ENCODE peak calls at places on chromosomes 16 and 17, in six cellular contexts. K is sigmoid colon, N is NCI-H524 treated with DMSO at 0.1 percent for 48 hours, G is ovary, L is lower leg skin, R is AG04450. U is an unnamed sample.

GRCh38 chr16:82011199-82011641 is at the start of gene SDR42E1:
- DNase-seq in N (peak; percentile 17), G (no peak), K (no peak), R (no peak), L (no peak), U (no peak)

GRCh38 chr17:59330314-59330942 is 1.0 kb upstream of the YPEL2 start:
- DNase-seq in R (no peak), K (peak; percentile 77), G (peak; percentile 53), L (peak; percentile 88), N (no peak), U (no peak)

GRCh38 chr16:3131755-3132377 is 3.0 kb upstream of the ZNF213 start:
- DNase-seq in G (no peak), L (no peak), K (no peak), R (no peak), N (no peak), U (no peak)

GRCh38 chr17:1904273-1905052 is 74.7 kb downstream of the RPA1 start:
- DNase-seq in R (no peak), G (no peak), N (no peak), K (no peak), L (no peak), U (no peak)

GRCh38 chr17:68462381-68463210 is 5.3 kb upstream of the WIPI1 start:
- DNase-seq in R (peak; percentile 65), G (peak; percentile 72), L (peak; percentile 89), N (peak; percentile 43), K (peak; percentile 78), U (no peak)

GRCh38 chr17:4318186-4318585 is 48.3 kb downstream of the UBE2G1 start:
- DNase-seq in N (no peak), G (peak; percentile 39), L (no peak), K (no peak), R (no peak), U (no peak)

GRCh38 chr16:19344224-19344801 is 58.8 kb downstream of the CLEC19A start:
- DNase-seq in K (no peak), N (no peak), G (no peak), L (no peak), R (no peak), U (no peak)

GRCh38 chr17:40646791-40647548 is 648 bp downstream of the SMARCE1 start:
- DNase-seq in N (no peak), K (no peak), G (no peak), L (no peak), R (no peak), U (no peak)

GRCh38 chr17:62804822-62805221 is 3.3 kb downstream of the MARCHF10 start:
- DNase-seq in K (no peak), N (no peak), G (no peak), L (peak; percentile 26), R (no peak), U (no peak)

GRCh38 chr17:67422887-67423286 is 45.8 kb downstream of the PITPNC1 start:
- DNase-seq in G (no peak), R (no peak), N (no peak), L (no peak), K (no peak), U (no peak)

GRCh38 chr16:68993885-68994284 is 111.6 kb upstream of the HAS3 start:
- DNase-seq in N (no peak), L (no peak), G (no peak), K (no peak), R (peak; percentile 85), U (no peak)

GRCh38 chr17:1834378-1835149 is 4.8 kb downstream of the RPA1 start:
- DNase-seq in N (no peak), K (no peak), R (no peak), L (no peak), G (no peak), U (no peak)

GRCh38 chr17:68491381-68491849 is 20.8 kb upstream of the PRKAR1A start:
- DNase-seq in L (no peak), K (peak; percentile 66), G (no peak), R (no peak), N (no peak), U (no peak)

GRCh38 chr17:59401725-59402124 is 70.3 kb downstream of the YPEL2 start:
- DNase-seq in R (no peak), L (no peak), N (no peak), G (no peak), K (no peak), U (no peak)

GRCh38 chr17:54900457-54901229 is at the start of gene TOM1L1:
- DNase-seq in N (peak; percentile 44), K (peak; percentile 77), L (peak; percentile 91), G (peak; percentile 48), R (peak; percentile 16), U (no peak)

GRCh38 chr17:49977463-49978389 is 8.7 kb downstream of the DLX4 start:
- DNase-seq in L (no peak), R (no peak), G (no peak), K (no peak), N (no peak), U (no peak)

GRCh38 chr17:68973098-68973929 is 18.1 kb upstream of the ABCA8 start:
- DNase-seq in L (no peak), G (no peak), K (no peak), R (no peak), N (no peak), U (no peak)

GRCh38 chr17:8644507-8644902 is 14.0 kb upstream of the MYH10 start:
- DNase-seq in K (no peak), R (no peak), L (no peak), N (no peak), G (no peak), U (no peak)

GRCh38 chr16:71499775-71500364 is 10.7 kb upstream of the ZNF19 start:
- DNase-seq in N (peak; percentile 84), K (no peak), G (peak; percentile 31), L (no peak), R (peak; percentile 33), U (no peak)

GRCh38 chr17:33864758-33865229 is 390.3 kb upstream of the CCL2 start:
- DNase-seq in R (no peak), L (no peak), K (no peak), G (no peak), N (no peak), U (no peak)

GRCh38 chr16:14458576-14458975 is 171.5 kb downstream of the PARN start:
- DNase-seq in N (no peak), R (no peak), K (no peak), L (no peak), G (no peak), U (no peak)

GRCh38 chr17:41492351-41492750 is 2.6 kb upstream of the KRT36 start:
- DNase-seq in L (no peak), R (no peak), G (peak; percentile 57), N (no peak), K (no peak), U (no peak)

GRCh38 chr17:58060596-58061191 is 22.5 kb upstream of the DYNLL2 start:
- DNase-seq in K (peak; percentile 91), L (peak; percentile 83), R (no peak), G (peak; percentile 56), N (no peak), U (no peak)

GRCh38 chr17:56913000-56913866 is 616 bp downstream of the TRIM25 start:
- DNase-seq in G (no peak), K (peak; percentile 68), R (no peak), L (peak; percentile 90), N (no peak), U (no peak)

U was measured in esophagus muscularis mucosa.